ENCODE peak calls at places on chromosome 18, in six cellular contexts. X is mesenchymal stem cell, Q is IMR-90, L is H9, P is H1, F is trophoblast cell. S is an unnamed sample.

GRCh38 chr18:6714027-6714426 is 15.5 kb upstream of the ARHGAP28 start:
- DNase-seq in F (peak), Q (no peak), P (no peak), X (no peak), L (no peak), S (no peak)

GRCh38 chr18:23631746-23632145 is 31.0 kb downstream of the ANKRD29 start:
- DNase-seq in P (no peak), F (no peak), Q (no peak), X (no peak), L (peak), S (no peak)

GRCh38 chr18:3524706-3525105 is 74.7 kb downstream of the TGIF1 start:
- DNase-seq in Q (no peak), P (no peak), X (no peak), F (peak), L (no peak), S (no peak)

GRCh38 chr18:37565138-37565984 is at the start of gene CELF4:
- DNase-seq in P (no peak), F (no peak), Q (no peak), L (no peak), X (peak), S (no peak)

GRCh38 chr18:32049393-32050161 is 31.0 kb downstream of the RNF125 start:
- DNase-seq in Q (no peak), P (no peak), F (peak), L (no peak), X (no peak), S (no peak)

GRCh38 chr18:12255626-12256026 is 1.5 kb downstream of the CIDEA start:
- DNase-seq in X (peak), P (no peak), F (peak), L (no peak), Q (peak), S (no peak)

GRCh38 chr18:63177822-63178525 is 141.6 kb downstream of the BCL2 start:
- DNase-seq in L (no peak), F (no peak), X (no peak), P (no peak), Q (no peak), S (no peak)

GRCh38 chr18:23529597-23529996 is 26.3 kb downstream of the RMC1 start:
- DNase-seq in Q (peak), P (no peak), F (peak), L (no peak), X (peak), S (no peak)

GRCh38 chr18:12946549-12947354 is 1.1 kb upstream of the SEH1L start:
- DNase-seq in P (no peak), F (peak), L (peak), X (peak), Q (peak), S (peak)

GRCh38 chr18:51619283-51619682 is 421.8 kb upstream of the MEX3C start:
- DNase-seq in X (no peak), P (no peak), Q (no peak), L (no peak), F (no peak), S (no peak)

GRCh38 chr18:51624311-51624710 is 426.8 kb upstream of the MEX3C start:
- DNase-seq in F (no peak), L (no peak), P (no peak), X (no peak), Q (no peak), S (no peak)

GRCh38 chr18:51622676-51623075 is 425.2 kb upstream of the MEX3C start:
- DNase-seq in Q (no peak), X (no peak), P (no peak), L (no peak), F (no peak), S (peak)

GRCh38 chr18:51623653-51624052 is 426.2 kb upstream of the MEX3C start:
- DNase-seq in L (no peak), F (no peak), P (no peak), X (no peak), Q (no peak), S (no peak)

DNA sequence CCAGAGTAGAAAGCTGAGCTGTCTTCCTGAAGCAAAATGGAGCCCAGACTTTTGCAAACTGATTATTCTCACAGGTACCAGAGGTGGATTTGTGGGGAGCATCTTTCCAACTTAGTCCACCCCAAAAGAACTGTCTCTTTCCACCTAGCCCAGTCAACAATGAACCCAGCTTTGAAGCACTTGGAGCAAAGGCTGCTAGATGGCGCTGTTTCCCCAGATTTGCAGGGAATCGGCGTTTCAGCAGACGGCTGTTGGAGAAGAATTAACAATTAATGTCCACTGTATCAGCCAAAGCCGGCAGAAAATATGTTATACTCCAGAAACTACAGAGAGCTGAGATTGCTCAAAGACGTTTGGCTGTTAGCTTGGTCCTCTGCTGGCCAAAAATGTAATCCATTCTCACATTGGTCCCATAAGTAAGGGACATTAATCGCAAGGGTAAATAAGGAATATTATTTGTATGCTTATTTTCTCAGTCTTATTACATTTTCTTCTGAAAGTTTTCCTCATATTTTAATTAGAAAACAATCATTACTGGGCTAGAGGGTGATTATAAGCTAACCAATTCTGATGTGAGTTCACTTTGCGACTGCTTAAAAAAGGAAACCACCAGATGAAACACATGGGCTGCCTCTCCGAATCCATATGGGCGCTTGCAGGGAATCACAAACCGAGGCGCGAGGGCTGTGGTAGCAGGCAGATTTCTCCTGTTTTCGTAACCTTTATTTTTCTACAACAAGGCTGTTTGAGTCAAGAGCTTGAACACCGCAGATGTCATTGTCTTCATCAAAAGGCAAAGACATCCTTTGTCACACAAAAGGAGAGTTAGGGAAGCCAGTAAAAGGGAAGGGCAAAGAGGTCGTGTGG is 423.9 kb upstream of the MEX3C start:
- DNase-seq in X (peak), F (peak), P (peak), Q (no peak), L (peak), S (peak)
- H3K18ac ChIP-seq in X (no peak), F (no peak), P (no peak), Q (no peak), L (no peak), S (no peak)

GRCh38 chr18:5142131-5142530 is 54.9 kb downstream of the AKAIN1 start:
- DNase-seq in F (no peak), L (no peak), P (no peak), X (no peak), Q (no peak), S (no peak)
- H4K91ac ChIP-seq in F (no peak), L (no peak), P (no peak), X (no peak), Q (no peak), S (no peak)

GRCh38 chr18:35517715-35518114 is 20.0 kb upstream of the INO80C start:
- DNase-seq in X (no peak), F (no peak), Q (no peak), P (no peak), L (no peak), S (no peak)
- H3K18ac ChIP-seq in X (no peak), F (no peak), Q (no peak), P (no peak), L (no peak), S (no peak)

GRCh38 chr18:49279041-49279440 is 181.4 kb downstream of the DYM start:
- DNase-seq in P (no peak), L (no peak), F (peak), X (no peak), Q (no peak), S (no peak)

GRCh38 chr18:49275448-49275847 is 185.0 kb downstream of the DYM start:
- DNase-seq in X (no peak), Q (no peak), F (no peak), L (no peak), P (no peak), S (no peak)

GRCh38 chr18:49276680-49277079 is 183.8 kb downstream of the DYM start:
- DNase-seq in L (no peak), X (no peak), F (peak), Q (no peak), P (no peak), S (no peak)

GRCh38 chr18:49279487-49279886 is 181.0 kb downstream of the DYM start:
- DNase-seq in Q (no peak), F (peak), P (no peak), X (no peak), L (no peak), S (no peak)

GRCh38 chr18:49277395-49278036 is 182.9 kb downstream of the DYM start:
- DNase-seq in Q (peak), P (no peak), L (no peak), X (no peak), F (peak), S (no peak)
- H4K91ac ChIP-seq in Q (no peak), P (no peak), L (no peak), X (no peak), F (no peak), S (no peak)

GRCh38 chr18:27185025-27185763 is at the start of gene CHST9:
- DNase-seq in L (peak), X (no peak), P (no peak), F (peak), Q (no peak), S (peak)
- H3K18ac ChIP-seq in L (no peak), X (no peak), P (peak), F (no peak), Q (no peak), S (peak)

DNA sequence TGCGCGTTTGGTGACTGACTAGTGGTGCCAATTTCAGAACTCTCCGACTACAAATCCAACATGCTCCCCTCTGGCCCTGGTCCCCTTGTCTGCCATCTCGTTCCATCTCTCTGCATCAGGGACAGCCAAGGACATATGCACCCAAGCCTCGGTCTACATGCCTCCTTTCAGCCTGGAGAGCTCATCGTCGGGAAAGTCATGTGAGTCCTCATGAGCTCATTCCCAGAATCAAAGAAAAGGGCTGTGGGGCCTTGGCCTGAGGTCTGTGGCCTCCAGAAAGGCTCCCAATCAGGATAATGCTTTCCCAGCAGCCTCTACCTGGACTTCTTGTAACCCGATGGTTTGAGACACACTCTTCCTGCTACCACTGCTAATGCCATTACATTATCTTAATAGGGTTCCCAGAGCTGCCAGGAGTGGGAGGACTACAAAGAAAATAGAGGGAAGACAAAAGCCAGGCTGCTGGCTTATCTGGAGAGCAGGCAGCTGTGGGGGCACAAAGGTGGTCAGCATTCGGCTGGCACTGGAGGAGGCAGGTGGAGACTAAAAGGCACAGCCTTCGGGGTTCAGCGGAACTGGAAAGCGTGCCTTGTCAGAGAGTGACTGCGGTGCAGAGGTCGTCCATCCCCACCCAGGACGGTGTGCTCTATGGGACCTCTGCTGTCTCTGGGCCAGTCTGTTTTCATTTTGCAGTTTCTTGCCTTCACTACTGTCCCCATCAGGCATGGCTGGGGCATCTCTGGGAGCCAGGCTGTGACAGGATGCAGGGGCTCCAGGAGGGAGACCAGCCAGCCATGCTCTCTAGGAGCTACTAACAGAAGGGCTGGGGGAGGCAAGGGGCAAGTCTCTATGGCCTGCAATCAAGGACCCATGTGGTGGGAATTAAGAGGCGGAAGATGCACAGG is 104.4 kb upstream of the SMAD2 start:
- DNase-seq in F (no peak), P (no peak), L (no peak), X (no peak), Q (no peak), S (no peak)
- H4K91ac ChIP-seq in F (no peak), P (no peak), L (no peak), X (no peak), Q (no peak), S (no peak)

GRCh38 chr18:58657494-58657893 is 13.8 kb upstream of the MALT1 start:
- DNase-seq in L (no peak), P (no peak), F (no peak), X (no peak), Q (no peak), S (no peak)

GRCh38 chr18:58661423-58661822 is 9.8 kb upstream of the MALT1 start:
- DNase-seq in L (no peak), X (peak), F (peak), P (no peak), Q (peak), S (no peak)

GRCh38 chr18:58659691-58660090 is 11.6 kb upstream of the MALT1 start:
- DNase-seq in F (no peak), P (no peak), Q (no peak), L (no peak), X (no peak), S (no peak)

GRCh38 chr18:58662118-58662517 is 9.1 kb upstream of the MALT1 start:
- DNase-seq in F (no peak), L (no peak), X (no peak), Q (no peak), P (no peak), S (no peak)

GRCh38 chr18:58660915-58661314 is 10.3 kb upstream of the MALT1 start:
- DNase-seq in L (no peak), P (no peak), F (no peak), X (no peak), Q (no peak), S (no peak)
- H3K18ac ChIP-seq in L (no peak), P (no peak), F (no peak), X (no peak), Q (no peak), S (no peak)

DNA sequence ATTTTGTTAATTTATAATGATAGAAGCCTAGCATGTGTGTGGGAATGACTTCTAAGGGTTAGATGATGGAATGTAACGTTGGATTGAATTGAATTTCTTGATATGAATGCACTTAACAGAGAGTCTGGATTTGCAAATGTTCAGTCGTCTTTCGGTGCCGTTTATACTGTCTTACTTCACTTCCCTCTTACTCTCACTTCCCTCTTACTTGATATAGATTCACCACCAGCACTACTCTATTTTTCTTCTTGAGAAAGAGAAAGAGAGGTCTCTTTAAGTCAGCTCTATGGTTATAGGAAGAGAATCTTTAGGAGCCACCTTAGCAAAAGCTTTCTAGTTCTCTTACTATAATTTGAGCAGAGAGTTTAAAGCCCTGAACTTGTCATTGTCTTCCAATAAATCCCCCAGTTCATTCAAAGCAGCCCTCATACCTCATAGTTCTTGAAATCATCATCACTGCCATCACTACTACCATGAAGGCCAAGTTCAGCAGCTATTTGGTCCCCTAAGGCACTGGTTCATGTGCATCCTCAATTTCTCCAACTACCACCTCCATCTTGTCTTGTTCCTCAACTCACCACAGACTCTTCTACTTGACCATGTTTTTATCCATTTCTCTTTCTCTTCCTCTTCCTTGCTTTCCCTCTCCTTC is 501.7 kb upstream of the TCF4 start:
- DNase-seq in Q (no peak), F (no peak), P (no peak), X (no peak), L (no peak), S (no peak)
- H4K91ac ChIP-seq in Q (no peak), F (no peak), P (no peak), X (no peak), L (no peak), S (no peak)

DNA sequence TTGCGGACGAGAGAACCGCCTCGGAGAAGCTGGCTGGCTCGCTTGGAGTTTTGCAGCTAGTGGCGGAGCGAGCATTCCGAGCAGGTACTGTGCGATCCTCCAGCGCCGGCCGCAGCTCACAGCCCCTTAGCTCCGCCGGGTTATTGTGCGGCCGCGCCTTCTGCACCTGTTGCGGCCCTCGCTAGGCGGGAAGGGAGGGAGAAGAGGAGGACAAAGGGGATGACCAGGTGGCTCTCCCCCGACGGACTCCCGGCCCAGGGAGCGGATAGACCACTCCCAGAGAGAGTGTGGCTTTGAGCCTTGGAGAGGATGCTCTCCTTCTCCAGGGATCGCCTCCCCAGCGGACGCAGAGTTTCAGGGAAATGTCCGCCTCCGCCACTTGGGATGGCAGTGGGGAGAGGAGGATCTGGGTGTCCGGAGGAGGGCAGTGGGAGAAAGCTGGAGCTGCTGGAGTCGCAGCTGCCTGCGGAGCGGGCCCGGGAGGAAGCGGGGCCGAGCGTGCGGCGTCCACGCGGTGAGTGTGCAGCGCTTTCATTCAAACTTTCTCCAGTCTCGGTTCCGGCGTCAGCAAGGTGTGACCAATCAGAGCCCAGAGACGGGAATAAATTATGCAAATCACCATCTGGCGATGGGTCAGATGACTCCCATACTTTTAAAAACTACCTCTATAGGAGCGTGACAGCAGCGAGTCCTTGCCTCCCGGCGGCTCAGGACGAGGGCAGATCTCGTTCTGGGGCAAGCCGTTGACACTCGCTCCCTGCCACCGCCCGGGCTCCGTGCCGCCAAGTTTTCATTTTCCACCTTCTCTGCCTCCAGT is at the start of gene LIPG:
- DNase-seq in L (peak), P (peak), F (peak), Q (peak), X (peak), S (peak)
- H3K18ac ChIP-seq in L (peak), P (peak), F (peak), Q (no peak), X (peak), S (peak)